ENCODE peak calls at places on chromosomes 13 and 19, in seven cellular contexts. F is astrocyte, S is PC-3, G is SK-N-SH, W is thoracic aorta, E is K562, N is brain microvascular endothelial cell. I is an unnamed sample.

GRCh38 chr13:83327091-83327490 is 555.2 kb downstream of the SLITRK1 start:
- DNase-seq in G (no peak), W (no peak), F (peak; percentile 1), E (no peak), S (peak; percentile 74), N (no peak), I (no peak)

GRCh38 chr19:6773323-6773931 is 919 bp downstream of the VAV1 start:
- DNase-seq in F (no peak), G (no peak), W (no peak), E (peak; percentile 35), S (no peak), N (no peak), I (no peak)

GRCh38 chr19:18659281-18660050 is 22.6 kb downstream of the KLHL26 start:
- DNase-seq in N (no peak), W (no peak), E (no peak), S (no peak), F (peak; percentile 42), G (peak; percentile 74), I (no peak)

GRCh38 chr13:25945596-25945995 is 106.2 kb downstream of the SHISA2 start:
- DNase-seq in N (peak; percentile 45), S (no peak), G (peak; percentile 51), E (no peak), F (peak; percentile 53), W (no peak), I (no peak)

GRCh38 chr13:74259641-74260040 is 125.4 kb upstream of the KLF12 start:
- DNase-seq in S (no peak), G (no peak), F (no peak), W (no peak), N (no peak), E (no peak), I (no peak)

GRCh38 chr19:18397242-18398202 is at the start of gene LRRC25:
- DNase-seq in W (no peak), N (no peak), F (no peak), S (no peak), G (peak; percentile 63), E (peak; percentile 72), I (no peak)

GRCh38 chr19:33823341-33823740 is 26.7 kb downstream of the KCTD15 start:
- DNase-seq in G (no peak), S (no peak), W (no peak), N (no peak), E (no peak), F (no peak), I (no peak)

GRCh38 chr19:44756089-44756562 is 7.6 kb downstream of the BCL3 start:
- DNase-seq in W (no peak), F (no peak), S (no peak), N (no peak), G (no peak), E (no peak), I (no peak)

GRCh38 chr13:111864566-111864965 is 202.4 kb upstream of the SOX1 start:
- DNase-seq in S (no peak), W (no peak), N (no peak), G (no peak), E (no peak), F (no peak), I (no peak)

GRCh38 chr13:28707629-28708427 is 10.9 kb downstream of the SLC46A3 start:
- DNase-seq in S (peak; percentile 72), W (no peak), F (peak; percentile 55), G (no peak), E (no peak), N (peak; percentile 63), I (peak; percentile 78)

GRCh38 chr19:41850381-41850780 is 5.5 kb downstream of the DMRTC2 start:
- DNase-seq in G (no peak), E (no peak), W (no peak), S (no peak), F (no peak), N (no peak), I (no peak)

GRCh38 chr19:13505761-13506549 is at the start of gene CACNA1A:
- DNase-seq in F (no peak), G (peak; percentile 73), S (no peak), W (no peak), N (no peak), E (peak; percentile 42), I (no peak)

GRCh38 chr13:73598021-73598712 is 536.0 kb downstream of the KLF12 start:
- DNase-seq in W (no peak), F (peak; percentile 66), E (no peak), G (no peak), S (peak; percentile 93), N (peak; percentile 65), I (peak; percentile 99)

GRCh38 chr19:34837262-34837661 is 64.2 kb upstream of the ZNF599 start:
- DNase-seq in S (no peak), G (peak; percentile 89), E (no peak), N (no peak), W (no peak), F (no peak), I (no peak)

GRCh38 chr19:34835952-34836351 is 62.9 kb upstream of the ZNF599 start:
- DNase-seq in G (no peak), W (no peak), S (no peak), E (no peak), N (no peak), F (no peak), I (no peak)

GRCh38 chr19:34841780-34842179 is 68.8 kb upstream of the ZNF599 start:
- DNase-seq in F (no peak), N (no peak), E (no peak), G (no peak), S (no peak), W (no peak), I (no peak)

GRCh38 chr19:34838248-34838647 is 65.2 kb upstream of the ZNF599 start:
- DNase-seq in G (peak; percentile 69), S (peak; percentile 12), W (no peak), E (peak; percentile 28), F (no peak), N (no peak), I (peak; percentile 29)

DNA sequence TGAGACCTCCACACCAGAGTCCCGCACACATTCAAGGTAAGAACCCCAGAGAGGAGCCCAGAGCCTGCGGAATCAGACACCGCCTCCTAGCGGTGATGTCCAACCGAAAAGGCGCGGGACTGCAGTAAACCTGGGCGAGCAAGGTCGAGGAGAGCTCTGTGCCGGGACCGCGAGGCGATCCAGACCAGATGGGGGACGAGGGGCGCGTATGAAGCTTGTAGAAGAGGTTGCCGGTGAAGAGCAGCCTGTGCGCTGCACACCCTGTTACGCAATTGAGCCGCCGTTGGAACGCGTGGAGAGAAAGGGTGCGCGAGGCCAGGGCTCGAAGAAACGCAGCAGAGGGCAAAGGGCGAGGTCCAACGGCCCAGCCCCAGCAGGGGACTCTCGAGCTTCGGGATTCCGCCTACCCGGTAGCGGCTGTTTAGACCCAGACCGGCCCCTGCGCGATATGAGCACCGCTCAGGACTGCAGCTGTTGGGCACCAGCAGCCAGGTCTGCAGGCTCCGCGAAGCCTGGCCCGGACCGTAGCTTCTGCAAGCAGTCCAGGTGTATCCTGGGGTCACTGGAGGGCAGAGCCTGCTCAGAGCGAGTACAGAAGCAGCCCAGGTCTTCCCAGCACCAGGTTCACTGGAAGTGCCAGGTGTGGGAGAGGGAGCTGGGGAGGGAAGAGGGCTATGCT is 65.9 kb upstream of the ZNF599 start:
- DNase-seq in S (no peak), E (no peak), G (no peak), F (no peak), W (no peak), N (no peak), I (no peak)
- TF ChIP-seq CTCF in S (no peak), E (no peak), G (no peak), F (no peak), W (no peak), N (peak; percentile 53), I (peak; percentile 69)

DNA sequence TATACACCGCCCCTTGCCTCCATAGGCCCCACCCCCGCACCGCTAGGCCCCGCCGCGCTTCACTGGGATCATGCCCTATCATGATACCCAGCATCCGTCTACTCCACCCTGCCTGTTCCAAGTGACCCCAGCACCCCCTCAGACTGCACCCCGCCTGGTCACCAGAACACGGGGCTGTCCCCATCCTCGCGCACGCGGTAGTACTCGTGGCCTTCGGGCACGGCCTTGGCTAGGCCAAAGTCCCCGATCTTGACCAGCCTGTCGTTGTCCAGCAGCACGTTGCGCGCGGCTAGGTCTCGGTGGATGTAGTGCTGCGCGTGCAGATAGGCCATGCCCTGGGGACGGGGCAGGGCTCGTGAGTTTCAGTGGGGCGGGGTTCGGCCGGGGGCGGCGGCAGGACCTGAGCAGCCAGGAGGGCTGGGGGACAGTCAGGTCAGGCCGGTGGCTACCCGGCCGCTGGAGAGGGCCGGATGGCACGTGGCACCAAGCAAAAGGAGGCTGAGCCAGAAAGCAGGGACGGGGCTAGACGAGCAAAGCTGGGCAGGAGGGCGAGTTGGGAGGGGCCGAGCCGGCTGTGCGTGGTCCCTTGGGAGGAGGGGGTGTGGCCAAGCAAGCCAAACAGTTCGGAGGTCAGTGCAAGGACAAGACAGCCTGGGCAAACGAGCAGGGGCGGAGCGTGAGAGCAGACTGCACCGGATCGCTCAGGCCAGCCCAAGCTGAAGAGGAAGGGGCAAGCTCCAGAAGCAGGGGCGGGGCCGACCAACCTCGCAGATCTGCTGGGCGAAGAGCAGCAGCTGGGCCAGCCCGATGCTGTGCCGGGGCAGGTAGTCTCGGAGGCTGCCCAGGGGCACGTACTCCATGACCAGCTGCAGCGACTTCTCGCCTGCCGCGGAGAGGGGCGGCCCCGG is 13.6 kb upstream of the ICAM3 start:
- DNase-seq in S (no peak), E (peak; percentile 54), G (no peak), F (no peak), N (no peak), W (no peak), I (no peak)
- H3K4me3 ChIP-seq in S (no peak overlapping the region), E (no peak overlapping the region), G (no peak overlapping the region), F (no peak overlapping the region), N (no peak overlapping the region), W (no peak overlapping the region), I (no peak overlapping the region)

GRCh38 chr13:43569688-43570087 is 217.1 kb downstream of the ENOX1 start:
- DNase-seq in N (no peak), G (no peak), E (no peak), W (no peak), S (no peak), F (no peak), I (no peak)

GRCh38 chr13:43558942-43559341 is 227.8 kb downstream of the ENOX1 start:
- DNase-seq in N (no peak), W (no peak), G (no peak), S (no peak), E (no peak), F (no peak), I (no peak)

GRCh38 chr13:43567608-43568007 is 219.2 kb downstream of the ENOX1 start:
- DNase-seq in N (no peak), E (no peak), F (no peak), G (no peak), S (peak; percentile 64), W (no peak), I (peak; percentile 58)

GRCh38 chr13:43561081-43561480 is 225.7 kb downstream of the ENOX1 start:
- DNase-seq in N (no peak), S (no peak), W (no peak), E (no peak), F (no peak), G (no peak), I (no peak)

DNA sequence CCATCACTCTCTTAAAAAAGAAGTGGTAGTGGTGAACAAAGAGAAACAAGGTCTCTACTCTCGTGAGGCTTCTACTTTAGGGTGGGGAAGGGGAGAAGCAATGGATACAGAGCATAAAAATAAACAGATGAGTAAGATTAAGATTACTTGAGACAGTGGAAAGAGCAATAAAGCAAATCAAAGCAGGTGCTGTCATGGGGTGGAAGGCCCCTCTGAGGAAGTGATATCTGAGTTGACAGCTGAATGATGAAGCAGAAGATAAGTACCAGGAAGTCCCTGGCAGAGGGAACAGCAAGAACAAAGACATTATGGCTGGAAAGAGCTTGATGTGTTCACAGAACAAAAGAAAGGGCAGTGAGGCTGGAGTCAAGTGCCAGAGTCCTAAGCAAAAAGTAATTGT is 221.8 kb downstream of the ENOX1 start:
- DNase-seq in F (no peak), G (no peak), W (no peak), E (no peak), N (no peak), S (no peak), I (no peak)
- H3K27me3 ChIP-seq in F (no peaks in the 10 kb centered on the region), G (no peaks in the 10 kb centered on the region), W (no peaks in the 10 kb centered on the region), E (no peaks in the 10 kb centered on the region), N (no peaks in the 10 kb centered on the region), S (no peaks in the 10 kb centered on the region), I (peaks cover 1% of the 10 kb centered on the region)

GRCh38 chr13:92573467-92574057 is 653.0 kb upstream of the GPC6 start:
- DNase-seq in W (no peak), S (peak; percentile 9), F (peak; percentile 10), N (peak; percentile 11), G (peak; percentile 2), E (peak; percentile 59), I (peak; percentile 21)
- TF ChIP-seq CTCF in W (no peak), S (peak; percentile 38), F (peak; percentile 13), N (peak; percentile 62), G (peak; percentile 19), E (no peak), I (peak; percentile 3)

I was measured in bronchial epithelial cell.